ENCODE peak calls at places on chromosomes 6 and 20, in six cellular contexts. One of them, this sample, is unnamed.
A peak's percentile ranks its signal among the peaks of the same experiment; 100 is the strongest.

GRCh38 chr6:41560440-41561192 is 14.4 kb downstream of the FOXP4 start:
- DNase-seq in amniotic stem cell: no peak
- DNase-seq in activated naive CD4-positive, alpha-beta T cell treated with anti-CD3 and anti-CD28 coated beads for 36 hours: peak; percentile 94
- DNase-seq in NAMALWA: peak; percentile 53
- DNase-seq in LoVo: no peak
- DNase-seq in adrenal gland: peak; percentile 76
- DNase-seq in this sample: no peak

GRCh38 chr20:32465092-32465900 is 107.2 kb downstream of the ASXL1 start:
- DNase-seq in amniotic stem cell: no peak
- DNase-seq in activated naive CD4-positive, alpha-beta T cell treated with anti-CD3 and anti-CD28 coated beads for 36 hours: no peak
- DNase-seq in NAMALWA: no peak
- DNase-seq in LoVo: no peak
- DNase-seq in adrenal gland: peak; percentile 65
- DNase-seq in this sample: no peak

GRCh38 chr6:108876929-108877775 is 28.9 kb downstream of the ARMC2 start:
- DNase-seq in amniotic stem cell: peak; percentile 2
- DNase-seq in activated naive CD4-positive, alpha-beta T cell treated with anti-CD3 and anti-CD28 coated beads for 36 hours: no peak
- DNase-seq in NAMALWA: no peak
- DNase-seq in LoVo: no peak
- DNase-seq in adrenal gland: peak; percentile 83
- DNase-seq in this sample: no peak

GRCh38 chr6:34953084-34954025 is 64.3 kb downstream of the ANKS1A start:
- DNase-seq in amniotic stem cell: peak; percentile 28
- DNase-seq in activated naive CD4-positive, alpha-beta T cell treated with anti-CD3 and anti-CD28 coated beads for 36 hours: no peak
- DNase-seq in NAMALWA: no peak
- DNase-seq in LoVo: peak; percentile 49
- DNase-seq in adrenal gland: no peak
- DNase-seq in this sample: no peak

GRCh38 chr6:14337157-14337556 is 219.6 kb downstream of the CD83 start:
- DNase-seq in amniotic stem cell: no peak
- DNase-seq in activated naive CD4-positive, alpha-beta T cell treated with anti-CD3 and anti-CD28 coated beads for 36 hours: no peak
- DNase-seq in NAMALWA: no peak
- DNase-seq in LoVo: no peak
- DNase-seq in adrenal gland: no peak
- DNase-seq in this sample: no peak

GRCh38 chr6:126033696-126034095 is 47.4 kb downstream of the TRMT11 start:
- DNase-seq in amniotic stem cell: peak; percentile 85
- DNase-seq in activated naive CD4-positive, alpha-beta T cell treated with anti-CD3 and anti-CD28 coated beads for 36 hours: no peak
- DNase-seq in NAMALWA: peak; percentile 56
- DNase-seq in LoVo: peak; percentile 19
- DNase-seq in adrenal gland: peak; percentile 21
- DNase-seq in this sample: peak; percentile 12

GRCh38 chr6:36656441-36656840 is 22.1 kb upstream of the CDKN1A start:
- DNase-seq in amniotic stem cell: no peak
- DNase-seq in activated naive CD4-positive, alpha-beta T cell treated with anti-CD3 and anti-CD28 coated beads for 36 hours: no peak
- DNase-seq in NAMALWA: no peak
- DNase-seq in LoVo: no peak
- DNase-seq in adrenal gland: no peak
- DNase-seq in this sample: no peak

GRCh38 chr20:6976096-6976495 is 208.6 kb downstream of the BMP2 start:
- DNase-seq in amniotic stem cell: no peak
- DNase-seq in activated naive CD4-positive, alpha-beta T cell treated with anti-CD3 and anti-CD28 coated beads for 36 hours: no peak
- DNase-seq in NAMALWA: no peak
- DNase-seq in LoVo: no peak
- DNase-seq in adrenal gland: no peak
- DNase-seq in this sample: no peak

GRCh38 chr6:32118782-32119628 is 9.0 kb downstream of the ATF6B start:
- DNase-seq in amniotic stem cell: peak; percentile 61
- DNase-seq in activated naive CD4-positive, alpha-beta T cell treated with anti-CD3 and anti-CD28 coated beads for 36 hours: peak; percentile 82
- DNase-seq in NAMALWA: peak; percentile 80
- DNase-seq in LoVo: peak; percentile 65
- DNase-seq in adrenal gland: peak; percentile 87
- DNase-seq in this sample: peak; percentile 79

GRCh38 chr20:19812696-19813095 is 54.6 kb downstream of the RIN2 start:
- DNase-seq in amniotic stem cell: no peak
- DNase-seq in activated naive CD4-positive, alpha-beta T cell treated with anti-CD3 and anti-CD28 coated beads for 36 hours: no peak
- DNase-seq in NAMALWA: no peak
- DNase-seq in LoVo: no peak
- DNase-seq in adrenal gland: no peak
- DNase-seq in this sample: no peak

GRCh38 chr6:53718597-53719460 is 53.3 kb upstream of the KLHL31 start:
- DNase-seq in amniotic stem cell: peak; percentile 68
- DNase-seq in activated naive CD4-positive, alpha-beta T cell treated with anti-CD3 and anti-CD28 coated beads for 36 hours: peak; percentile 46
- DNase-seq in NAMALWA: peak; percentile 90
- DNase-seq in LoVo: peak; percentile 91
- DNase-seq in adrenal gland: peak; percentile 49
- DNase-seq in this sample: peak; percentile 31

GRCh38 chr20:8509809-8510208 is 377.7 kb downstream of the PLCB1 start:
- DNase-seq in amniotic stem cell: no peak
- DNase-seq in activated naive CD4-positive, alpha-beta T cell treated with anti-CD3 and anti-CD28 coated beads for 36 hours: no peak
- DNase-seq in NAMALWA: no peak
- DNase-seq in LoVo: no peak
- DNase-seq in adrenal gland: no peak
- DNase-seq in this sample: no peak

GRCh38 chr6:118618676-118619377 is 32.6 kb downstream of the CEP85L start:
- DNase-seq in amniotic stem cell: no peak
- DNase-seq in activated naive CD4-positive, alpha-beta T cell treated with anti-CD3 and anti-CD28 coated beads for 36 hours: peak; percentile 81
- DNase-seq in NAMALWA: peak; percentile 65
- DNase-seq in LoVo: peak; percentile 41
- DNase-seq in adrenal gland: peak; percentile 66
- DNase-seq in this sample: peak; percentile 15

GRCh38 chr20:62742979-62743776 is 34.5 kb downstream of the NTSR1 start:
- DNase-seq in amniotic stem cell: no peak
- DNase-seq in activated naive CD4-positive, alpha-beta T cell treated with anti-CD3 and anti-CD28 coated beads for 36 hours: no peak
- DNase-seq in NAMALWA: no peak
- DNase-seq in LoVo: no peak
- DNase-seq in adrenal gland: no peak
- DNase-seq in this sample: no peak

GRCh38 chr20:24450646-24451376 is 18.6 kb upstream of the SYNDIG1 start:
- DNase-seq in amniotic stem cell: no peak
- DNase-seq in activated naive CD4-positive, alpha-beta T cell treated with anti-CD3 and anti-CD28 coated beads for 36 hours: no peak
- DNase-seq in NAMALWA: no peak
- DNase-seq in LoVo: no peak
- DNase-seq in adrenal gland: no peak
- DNase-seq in this sample: no peak

GRCh38 chr6:154039231-154039842 is at the start of gene OPRM1:
- DNase-seq in amniotic stem cell: no peak
- DNase-seq in activated naive CD4-positive, alpha-beta T cell treated with anti-CD3 and anti-CD28 coated beads for 36 hours: peak; percentile 63
- DNase-seq in NAMALWA: no peak
- DNase-seq in LoVo: no peak
- DNase-seq in adrenal gland: peak; percentile 45
- DNase-seq in this sample: no peak

This sample was measured in HuH-7.5.